ENCODE peak calls at places on chromosomes 16 and 17, in six cellular contexts. One of them, this sample, is unnamed.

GRCh38 chr17:72090108-72090507 is 30.7 kb upstream of the SOX9 start:
- DNase-seq in EL: no peak
- DNase-seq in choroid plexus epithelial cell: peak
- DNase-seq in SK-N-MC: no peak
- DNase-seq in skeletal muscle cell: no peak
- DNase-seq in brain microvascular endothelial cell: no peak
- DNase-seq in this sample: no peak

GRCh38 chr17:57271821-57272220 is 15.5 kb downstream of the MSI2 start:
- DNase-seq in SK-N-MC: no peak
- DNase-seq in brain microvascular endothelial cell: no peak
- DNase-seq in EL: no peak
- DNase-seq in skeletal muscle cell: no peak
- DNase-seq in choroid plexus epithelial cell: no peak
- DNase-seq in this sample: no peak

GRCh38 chr17:61786088-61786487 is 77.2 kb downstream of the BRIP1 start:
- DNase-seq in brain microvascular endothelial cell: no peak
- DNase-seq in SK-N-MC: no peak
- DNase-seq in skeletal muscle cell: no peak
- DNase-seq in EL: no peak
- DNase-seq in choroid plexus epithelial cell: no peak
- DNase-seq in this sample: no peak

GRCh38 chr17:42698736-42699414 is 16.5 kb downstream of the CNTNAP1 start:
- DNase-seq in SK-N-MC: no peak
- DNase-seq in EL: peak
- DNase-seq in skeletal muscle cell: peak
- DNase-seq in brain microvascular endothelial cell: no peak
- DNase-seq in choroid plexus epithelial cell: peak
- DNase-seq in this sample: peak

GRCh38 chr17:7034955-7035590 is 742 bp upstream of the SLC16A13 start:
- DNase-seq in brain microvascular endothelial cell: no peak
- DNase-seq in SK-N-MC: no peak
- DNase-seq in EL: no peak
- DNase-seq in skeletal muscle cell: no peak
- DNase-seq in choroid plexus epithelial cell: no peak
- DNase-seq in this sample: no peak

GRCh38 chr16:525520-526180 is 1.9 kb upstream of the CAPN15 start:
- DNase-seq in EL: peak
- DNase-seq in skeletal muscle cell: peak
- DNase-seq in SK-N-MC: no peak
- DNase-seq in choroid plexus epithelial cell: peak
- DNase-seq in brain microvascular endothelial cell: peak
- DNase-seq in this sample: peak

GRCh38 chr17:1059131-1059795 is 62.3 kb downstream of the TIMM22 start:
- DNase-seq in brain microvascular endothelial cell: no peak
- DNase-seq in choroid plexus epithelial cell: no peak
- DNase-seq in skeletal muscle cell: no peak
- DNase-seq in EL: no peak
- DNase-seq in SK-N-MC: no peak
- DNase-seq in this sample: no peak

GRCh38 chr16:11743308-11744074 is 834 bp upstream of the TXNDC11 start:
- DNase-seq in skeletal muscle cell: no peak
- DNase-seq in brain microvascular endothelial cell: peak
- DNase-seq in EL: peak
- DNase-seq in SK-N-MC: no peak
- DNase-seq in choroid plexus epithelial cell: peak
- DNase-seq in this sample: peak

GRCh38 chr16:5062790-5063765 is 2.7 kb downstream of the C16orf89 start:
- DNase-seq in choroid plexus epithelial cell: no peak
- DNase-seq in EL: no peak
- DNase-seq in brain microvascular endothelial cell: no peak
- DNase-seq in SK-N-MC: no peak
- DNase-seq in skeletal muscle cell: no peak
- DNase-seq in this sample: no peak

GRCh38 chr17:79732804-79733691 is 2.3 kb downstream of the ENPP7 start:
- DNase-seq in EL: no peak
- DNase-seq in skeletal muscle cell: no peak
- DNase-seq in choroid plexus epithelial cell: peak
- DNase-seq in brain microvascular endothelial cell: no peak
- DNase-seq in SK-N-MC: no peak
- DNase-seq in this sample: no peak

GRCh38 chr17:48143629-48144028 is 36.1 kb downstream of the SNX11 start:
- DNase-seq in choroid plexus epithelial cell: no peak
- DNase-seq in skeletal muscle cell: no peak
- DNase-seq in brain microvascular endothelial cell: no peak
- DNase-seq in SK-N-MC: no peak
- DNase-seq in EL: no peak
- DNase-seq in this sample: no peak

GRCh38 chr16:23134274-23134673 is 15.0 kb downstream of the USP31 start:
- DNase-seq in brain microvascular endothelial cell: peak
- DNase-seq in skeletal muscle cell: no peak
- DNase-seq in EL: no peak
- DNase-seq in SK-N-MC: no peak
- DNase-seq in choroid plexus epithelial cell: peak
- DNase-seq in this sample: no peak

GRCh38 chr17:34980681-34981537 is 597 bp downstream of the LIG3 start:
- DNase-seq in EL: peak
- DNase-seq in brain microvascular endothelial cell: peak
- DNase-seq in choroid plexus epithelial cell: peak
- DNase-seq in skeletal muscle cell: peak
- DNase-seq in SK-N-MC: no peak
- DNase-seq in this sample: peak

GRCh38 chr17:12022310-12022709 is 1.6 kb downstream of the MAP2K4 start:
- DNase-seq in brain microvascular endothelial cell: no peak
- DNase-seq in SK-N-MC: no peak
- DNase-seq in choroid plexus epithelial cell: no peak
- DNase-seq in skeletal muscle cell: no peak
- DNase-seq in EL: no peak
- DNase-seq in this sample: no peak

GRCh38 chr17:30450125-30451027 is 26.8 kb upstream of the GOSR1 start:
- DNase-seq in brain microvascular endothelial cell: peak
- DNase-seq in choroid plexus epithelial cell: peak
- DNase-seq in skeletal muscle cell: no peak
- DNase-seq in EL: peak
- DNase-seq in SK-N-MC: no peak
- DNase-seq in this sample: no peak

GRCh38 chr17:491086-492014 is 138.7 kb upstream of the RPH3AL start:
- DNase-seq in choroid plexus epithelial cell: peak
- DNase-seq in EL: peak
- DNase-seq in skeletal muscle cell: no peak
- DNase-seq in SK-N-MC: no peak
- DNase-seq in brain microvascular endothelial cell: peak
- DNase-seq in this sample: no peak

GRCh38 chr17:45782889-45783592 is 1.1 kb upstream of the CRHR1 start:
- DNase-seq in brain microvascular endothelial cell: no peak
- DNase-seq in SK-N-MC: no peak
- DNase-seq in EL: no peak
- DNase-seq in choroid plexus epithelial cell: no peak
- DNase-seq in skeletal muscle cell: no peak
- DNase-seq in this sample: no peak

GRCh38 chr16:67150058-67150832 is 553 bp downstream of the B3GNT9 start:
- DNase-seq in brain microvascular endothelial cell: peak
- DNase-seq in EL: peak
- DNase-seq in skeletal muscle cell: no peak
- DNase-seq in SK-N-MC: no peak
- DNase-seq in choroid plexus epithelial cell: peak
- DNase-seq in this sample: no peak

GRCh38 chr16:72066747-72067146 is 3.7 kb downstream of the HPR start:
- DNase-seq in skeletal muscle cell: no peak
- DNase-seq in choroid plexus epithelial cell: peak
- DNase-seq in EL: peak
- DNase-seq in SK-N-MC: no peak
- DNase-seq in brain microvascular endothelial cell: peak
- DNase-seq in this sample: peak

GRCh38 chr17:79033741-79034501 is 10.0 kb downstream of the C1QTNF1 start:
- DNase-seq in brain microvascular endothelial cell: no peak
- DNase-seq in skeletal muscle cell: no peak
- DNase-seq in SK-N-MC: no peak
- DNase-seq in EL: no peak
- DNase-seq in choroid plexus epithelial cell: peak
- DNase-seq in this sample: no peak

GRCh38 chr16:48503779-48504178 is 106.2 kb downstream of the N4BP1 start:
- DNase-seq in skeletal muscle cell: peak
- DNase-seq in choroid plexus epithelial cell: peak
- DNase-seq in SK-N-MC: no peak
- DNase-seq in brain microvascular endothelial cell: peak
- DNase-seq in EL: peak
- DNase-seq in this sample: no peak

GRCh38 chr16:80931985-80932720 is 74.5 kb downstream of the CMC2 start:
- DNase-seq in choroid plexus epithelial cell: peak
- DNase-seq in EL: peak
- DNase-seq in SK-N-MC: no peak
- DNase-seq in skeletal muscle cell: peak
- DNase-seq in brain microvascular endothelial cell: peak
- DNase-seq in this sample: peak

GRCh38 chr16:79007614-79008013 is 592.9 kb downstream of the MAF start:
- DNase-seq in skeletal muscle cell: no peak
- DNase-seq in brain microvascular endothelial cell: no peak
- DNase-seq in EL: no peak
- DNase-seq in SK-N-MC: no peak
- DNase-seq in choroid plexus epithelial cell: no peak
- DNase-seq in this sample: no peak

This sample was measured in ACHN.